ENCODE peak calls at places on chromosomes 12 and 14, in seven cellular contexts. S is foreskin fibroblast, K is cardiac fibroblast, I is tibial artery, J is type B pancreatic cell, X is hippocampal formation, Z is anterior cingulate cortex. V is an unnamed sample.

GRCh38 chr14:70714055-70714550 is 72.4 kb downstream of the TTC9 start:
- DNase-seq in S (peak; percentile 28), K (peak; percentile 71), I (no peak), J (no peak), X (peak; percentile 13), Z (no peak), V (peak; percentile 76)

GRCh38 chr12:7667025-7667575 is 1.4 kb upstream of the APOBEC1 start:
- DNase-seq in S (no peak), K (no peak), I (no peak), J (no peak), X (no peak), Z (no peak), V (peak; percentile 26)

GRCh38 chr14:68548194-68549056 is 244.4 kb downstream of the ZFP36L1 start:
- DNase-seq in S (peak; percentile 99), K (peak; percentile 99), I (peak; percentile 97), J (peak; percentile 83), X (peak; percentile 81), Z (peak; percentile 60), V (no peak)

GRCh38 chr12:52523825-52524224 is 3.6 kb upstream of the KRT5 start:
- DNase-seq in S (no peak), K (no peak), I (no peak), J (peak; percentile 52), X (no peak), Z (no peak), V (no peak)

GRCh38 chr14:38145142-38145541 is 62.6 kb upstream of the SSTR1 start:
- DNase-seq in S (no peak), K (no peak), I (no peak), J (no peak), X (no peak), Z (no peak), V (no peak)

GRCh38 chr12:88574278-88574677 is 6.0 kb downstream of the KITLG start:
- DNase-seq in S (peak; percentile 18), K (no peak), I (no peak), J (no peak), X (no peak), Z (no peak), V (no peak)

GRCh38 chr14:100653409-100653808 is 66.2 kb upstream of the BEGAIN start:
- DNase-seq in S (no peak), K (no peak), I (no peak), J (no peak), X (no peak), Z (no peak), V (peak; percentile 28)

GRCh38 chr12:126353604-126354003 is 1288.4 kb downstream of the AACS start:
- DNase-seq in S (no peak), K (peak; percentile 26), I (no peak), J (no peak), X (no peak), Z (no peak), V (no peak)